ENCODE peak calls at places on chromosomes 11 and 22, in six cellular contexts. One of them, this sample, is unnamed. For H3K4me1, the result is how much of the 10 kb centered on the place peaks cover.

GRCh38 chr11:84947970-84948600 is 679.1 kb downstream of the DLG2 start:
- DNase-seq in neuronal stem cell: no peak
- DNase-seq in IMR-90: peak
- DNase-seq in H1: no peak
- DNase-seq in H9: no peak
- DNase-seq in mesenchymal stem cell: no peak
- DNase-seq in this sample: no peak

GRCh38 chr11:63993983-63994382 is 7.7 kb downstream of the OTUB1 start:
- DNase-seq in neuronal stem cell: no peak
- DNase-seq in IMR-90: no peak
- DNase-seq in H1: no peak
- DNase-seq in H9: no peak
- DNase-seq in mesenchymal stem cell: no peak
- DNase-seq in this sample: no peak

GRCh38 chr22:45341503-45341902 is 31.8 kb downstream of the FAM118A start:
- DNase-seq in neuronal stem cell: no peak
- DNase-seq in IMR-90: no peak
- DNase-seq in H1: no peak
- DNase-seq in H9: no peak
- DNase-seq in mesenchymal stem cell: no peak
- DNase-seq in this sample: no peak

GRCh38 chr11:89477175-89477574 is 14.0 kb downstream of the NOX4 start:
- DNase-seq in neuronal stem cell: no peak
- DNase-seq in IMR-90: no peak
- DNase-seq in H1: no peak
- DNase-seq in H9: peak
- DNase-seq in mesenchymal stem cell: no peak
- DNase-seq in this sample: peak

GRCh38 chr11:73982595-73982989 is at the start of gene UCP2:
- DNase-seq in neuronal stem cell: no peak
- DNase-seq in IMR-90: peak
- DNase-seq in H1: no peak
- DNase-seq in H9: peak
- DNase-seq in mesenchymal stem cell: peak
- DNase-seq in this sample: peak

GRCh38 chr11:93020248-93021088 is 51.0 kb downstream of the MTNR1B start:
- DNase-seq in neuronal stem cell: peak
- DNase-seq in IMR-90: peak
- DNase-seq in H1: no peak
- DNase-seq in H9: no peak
- DNase-seq in mesenchymal stem cell: peak
- DNase-seq in this sample: peak

GRCh38 chr22:50210378-50211139 is 9.7 kb downstream of the SELENOO start:
- DNase-seq in neuronal stem cell: no peak
- DNase-seq in IMR-90: no peak
- DNase-seq in H1: no peak
- DNase-seq in H9: no peak
- DNase-seq in mesenchymal stem cell: no peak
- DNase-seq in this sample: no peak

GRCh38 chr11:87255589-87255988 is 217.9 kb downstream of the TMEM135 start:
- DNase-seq in neuronal stem cell: no peak
- DNase-seq in IMR-90: no peak
- DNase-seq in H1: no peak
- DNase-seq in H9: no peak
- DNase-seq in mesenchymal stem cell: no peak
- DNase-seq in this sample: no peak

GRCh38 chr11:106670069-106670468 is 348.2 kb downstream of the GUCY1A2 start:
- DNase-seq in neuronal stem cell: no peak
- DNase-seq in IMR-90: peak
- DNase-seq in H1: peak
- DNase-seq in H9: no peak
- DNase-seq in mesenchymal stem cell: no peak
- DNase-seq in this sample: no peak

GRCh38 chr11:73360743-73361369 is 15.3 kb upstream of the RELT start:
- DNase-seq in neuronal stem cell: no peak
- DNase-seq in IMR-90: no peak
- DNase-seq in H1: no peak
- DNase-seq in H9: no peak
- DNase-seq in mesenchymal stem cell: no peak
- DNase-seq in this sample: peak

GRCh38 chr22:24481641-24482040 is 13.5 kb upstream of the UPB1 start:
- DNase-seq in neuronal stem cell: no peak
- DNase-seq in IMR-90: no peak
- DNase-seq in H1: no peak
- DNase-seq in H9: no peak
- DNase-seq in mesenchymal stem cell: no peak
- DNase-seq in this sample: no peak

GRCh38 chr11:68889948-68890446 is 13.6 kb downstream of the MRPL21 start:
- DNase-seq in neuronal stem cell: no peak
- DNase-seq in IMR-90: peak
- DNase-seq in H1: peak
- DNase-seq in H9: peak
- DNase-seq in mesenchymal stem cell: peak
- DNase-seq in this sample: peak

GRCh38 chr11:126871792-126872191 is 128.8 kb downstream of the KIRREL3 start:
- DNase-seq in neuronal stem cell: no peak
- DNase-seq in IMR-90: peak
- DNase-seq in H1: no peak
- DNase-seq in H9: no peak
- DNase-seq in mesenchymal stem cell: no peak
- DNase-seq in this sample: no peak

GRCh38 chr22:40818192-40818746 is 877 bp downstream of the SLC25A17 start:
- DNase-seq in neuronal stem cell: no peak
- DNase-seq in IMR-90: no peak
- DNase-seq in H1: no peak
- DNase-seq in H9: no peak
- DNase-seq in mesenchymal stem cell: no peak
- DNase-seq in this sample: no peak

GRCh38 chr22:40817737-40818136 is 1.4 kb downstream of the SLC25A17 start:
- DNase-seq in neuronal stem cell: no peak
- DNase-seq in IMR-90: no peak
- DNase-seq in H1: no peak
- DNase-seq in H9: no peak
- DNase-seq in mesenchymal stem cell: no peak
- DNase-seq in this sample: no peak

GRCh38 chr22:40813912-40814315 is 5.2 kb downstream of the SLC25A17 start:
- DNase-seq in neuronal stem cell: no peak
- DNase-seq in IMR-90: no peak
- DNase-seq in H1: no peak
- DNase-seq in H9: no peak
- DNase-seq in mesenchymal stem cell: no peak
- DNase-seq in this sample: no peak

GRCh38 chr22:40819741-40820140 is 595 bp upstream of the SLC25A17 start:
- DNase-seq in neuronal stem cell: no peak
- DNase-seq in IMR-90: peak
- DNase-seq in H1: no peak
- DNase-seq in H9: no peak
- DNase-seq in mesenchymal stem cell: peak
- DNase-seq in this sample: no peak

DNA sequence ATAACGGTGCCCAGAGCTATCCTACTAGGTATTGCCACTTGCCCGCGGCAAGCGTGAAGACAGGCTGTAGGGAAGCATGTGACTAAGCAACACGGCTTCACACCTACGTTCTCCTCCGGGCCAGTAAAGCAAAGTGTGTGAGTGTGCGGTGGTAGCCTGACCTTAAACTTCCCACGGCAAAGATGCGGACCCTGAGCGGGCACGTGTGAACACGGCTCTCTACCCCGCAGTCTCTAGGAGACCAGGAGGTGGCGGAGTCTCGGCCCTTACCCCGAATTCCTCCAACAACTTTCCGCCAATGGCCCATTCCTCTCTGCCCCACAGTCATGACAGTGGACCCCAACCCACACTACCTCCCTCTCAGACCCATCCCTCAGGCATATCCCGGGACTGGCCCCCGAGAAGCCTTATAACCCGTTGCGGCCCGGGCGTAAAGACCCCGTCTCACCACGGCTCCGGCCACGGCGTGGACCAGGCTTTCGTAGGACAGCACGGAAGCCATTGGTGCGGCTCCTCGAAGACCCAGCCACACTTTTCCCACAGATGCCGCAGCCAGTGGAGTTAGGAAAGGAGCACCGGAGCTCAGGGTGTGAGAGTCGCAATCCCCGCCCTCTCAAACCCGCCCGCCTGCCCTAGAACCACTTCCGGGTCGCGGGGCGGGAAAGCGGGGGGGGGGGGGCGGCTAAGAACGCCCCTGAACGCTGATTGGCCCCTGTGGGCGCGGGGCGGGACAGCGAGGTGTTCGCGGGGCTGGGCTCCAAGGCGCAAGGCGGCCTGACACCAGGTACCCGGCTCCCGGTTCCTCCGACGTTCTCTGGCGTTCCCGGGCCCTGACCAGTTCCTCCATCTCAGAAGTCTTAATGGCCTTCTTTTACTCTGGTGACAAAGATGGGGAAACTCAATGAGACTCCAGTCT is at the start of gene SLC25A17:
- DNase-seq in neuronal stem cell: peak
- DNase-seq in IMR-90: peak
- DNase-seq in H1: peak
- DNase-seq in H9: peak
- DNase-seq in mesenchymal stem cell: peak
- DNase-seq in this sample: peak
- H3K23ac ChIP-seq in neuronal stem cell: peak
- H3K23ac ChIP-seq in IMR-90: peak
- H3K23ac ChIP-seq in H1: no peak
- H3K23ac ChIP-seq in H9: no peak
- H3K23ac ChIP-seq in mesenchymal stem cell: no peak
- H3K23ac ChIP-seq in this sample: peak

GRCh38 chr22:22588485-22589164 is 29.6 kb upstream of the PRAME start:
- DNase-seq in neuronal stem cell: no peak
- DNase-seq in IMR-90: no peak
- DNase-seq in H1: no peak
- DNase-seq in H9: no peak
- DNase-seq in mesenchymal stem cell: no peak
- DNase-seq in this sample: no peak

GRCh38 chr22:22579869-22580604 is 21.0 kb upstream of the PRAME start:
- DNase-seq in neuronal stem cell: no peak
- DNase-seq in IMR-90: no peak
- DNase-seq in H1: no peak
- DNase-seq in H9: no peak
- DNase-seq in mesenchymal stem cell: no peak
- DNase-seq in this sample: no peak

GRCh38 chr22:22583030-22583429 is 24.0 kb upstream of the PRAME start:
- DNase-seq in neuronal stem cell: no peak
- DNase-seq in IMR-90: no peak
- DNase-seq in H1: no peak
- DNase-seq in H9: no peak
- DNase-seq in mesenchymal stem cell: no peak
- DNase-seq in this sample: no peak

GRCh38 chr22:22587577-22588188 is 28.6 kb upstream of the PRAME start:
- DNase-seq in neuronal stem cell: no peak
- DNase-seq in IMR-90: no peak
- DNase-seq in H1: no peak
- DNase-seq in H9: no peak
- DNase-seq in mesenchymal stem cell: no peak
- DNase-seq in this sample: no peak

GRCh38 chr22:22584722-22585121 is 25.7 kb upstream of the PRAME start:
- DNase-seq in neuronal stem cell: no peak
- DNase-seq in IMR-90: no peak
- DNase-seq in H1: no peak
- DNase-seq in H9: no peak
- DNase-seq in mesenchymal stem cell: no peak
- DNase-seq in this sample: no peak
- H3K14ac ChIP-seq in neuronal stem cell: no peak
- H3K14ac ChIP-seq in IMR-90: no peak
- H3K14ac ChIP-seq in H1: no peak
- H3K14ac ChIP-seq in H9: no peak
- H3K14ac ChIP-seq in mesenchymal stem cell: no peak
- H3K14ac ChIP-seq in this sample: no peak

DNA sequence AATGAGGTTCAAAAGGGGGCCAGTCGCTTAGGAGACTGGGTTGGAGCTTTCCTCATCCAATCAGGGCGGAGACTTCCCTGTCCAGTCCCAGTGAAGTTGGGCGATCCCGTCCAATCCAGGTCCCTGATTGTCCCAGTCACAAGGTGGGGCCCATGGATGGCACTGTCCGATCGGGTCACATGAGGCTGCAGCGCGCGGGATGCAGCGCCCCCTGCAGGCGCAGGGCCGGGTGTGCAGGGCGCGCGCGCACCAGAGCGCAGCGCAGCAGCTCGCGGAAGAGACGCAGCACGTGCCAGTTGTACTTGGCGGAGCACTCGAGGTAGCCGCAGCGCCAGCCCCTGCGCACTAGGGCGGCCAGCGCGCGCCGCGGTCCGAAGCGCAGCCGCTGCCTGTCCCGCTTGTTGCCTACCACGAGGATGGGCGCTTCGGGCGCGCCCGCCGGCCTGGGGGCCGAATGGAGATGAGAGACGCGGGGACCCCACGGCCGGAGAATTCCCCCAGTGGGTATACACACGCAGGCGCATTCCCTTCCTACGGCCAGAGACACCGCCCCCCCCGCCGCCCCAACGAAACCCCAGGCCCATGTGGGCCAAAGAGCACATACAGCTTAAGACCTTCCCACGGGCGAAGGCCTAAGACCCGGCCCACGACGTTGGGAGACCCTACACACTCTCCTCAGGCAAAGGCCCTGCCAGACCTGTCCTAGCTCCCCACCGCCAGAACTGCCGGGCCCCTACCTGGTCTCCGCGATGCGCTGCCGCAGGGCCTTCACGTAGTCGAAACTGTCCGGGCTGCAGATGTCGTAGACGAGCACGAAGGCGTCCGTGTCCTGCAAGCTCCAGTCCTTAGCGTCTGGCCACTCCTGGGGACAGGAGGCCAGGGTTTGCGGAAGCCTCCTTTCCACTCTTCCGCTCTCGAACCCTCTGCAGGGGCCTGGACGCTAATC is 2.1 kb downstream of the RASL10A start:
- DNase-seq in neuronal stem cell: no peak
- DNase-seq in IMR-90: no peak
- DNase-seq in H1: peak
- DNase-seq in H9: peak
- DNase-seq in mesenchymal stem cell: peak
- DNase-seq in this sample: no peak
- H3K4me1 ChIP-seq in neuronal stem cell: under half
- H3K4me1 ChIP-seq in IMR-90: under half
- H3K4me1 ChIP-seq in H1: under half
- H3K4me1 ChIP-seq in H9: under half
- H3K4me1 ChIP-seq in mesenchymal stem cell: under half
- H3K4me1 ChIP-seq in this sample: under half

DNA sequence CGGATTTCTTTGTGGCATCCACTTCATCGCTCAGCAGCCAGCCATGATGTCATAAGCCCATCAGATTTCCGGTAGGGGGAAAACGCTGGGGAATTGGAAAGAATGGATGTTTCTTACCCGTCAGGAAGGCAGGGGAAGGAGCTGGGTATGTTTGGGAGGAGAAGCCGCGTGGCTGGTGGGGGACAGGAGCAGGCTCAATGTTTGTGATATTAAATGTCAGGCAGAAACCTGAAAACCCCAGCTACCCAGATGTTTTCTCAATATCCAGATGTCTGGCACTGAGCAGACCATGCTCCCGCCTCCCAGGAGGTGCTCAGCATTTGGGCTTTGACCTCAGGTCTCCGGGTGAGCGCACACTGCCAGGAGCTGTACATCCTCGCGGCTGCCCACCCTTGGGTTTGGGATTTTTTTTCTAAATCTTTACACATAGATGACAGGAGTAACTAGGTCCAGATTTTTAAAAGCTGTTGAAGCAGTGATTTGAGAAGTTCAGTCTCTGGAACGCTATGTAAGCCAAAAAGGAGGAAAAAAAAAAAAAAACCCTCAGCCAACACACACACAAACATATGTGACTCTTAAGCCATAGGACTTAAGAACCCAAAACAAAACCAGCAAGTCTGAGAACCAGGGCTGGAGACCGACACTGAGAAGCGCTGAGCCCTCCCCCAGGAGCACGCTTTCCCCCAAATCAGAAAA is 67.4 kb downstream of the NFAM1 start:
- DNase-seq in neuronal stem cell: no peak
- DNase-seq in IMR-90: peak
- DNase-seq in H1: no peak
- DNase-seq in H9: no peak
- DNase-seq in mesenchymal stem cell: no peak
- DNase-seq in this sample: no peak
- H3K23ac ChIP-seq in neuronal stem cell: no peak
- H3K23ac ChIP-seq in IMR-90: peak
- H3K23ac ChIP-seq in H1: no peak
- H3K23ac ChIP-seq in H9: no peak
- H3K23ac ChIP-seq in mesenchymal stem cell: no peak
- H3K23ac ChIP-seq in this sample: no peak